ENCODE peak calls at places on chromosomes 12 and 14, in seven cellular contexts. One of them, this sample, is unnamed.
A peak's percentile ranks its signal among the peaks of the same experiment; 100 is the strongest.

GRCh38 chr14:99554757-99555531 is 49.1 kb downstream of the CCDC85C start:
- DNase-seq in upper lobe of left lung: peak; percentile 85
- DNase-seq in esophagus muscularis mucosa: no peak
- DNase-seq in endodermal cell: no peak
- DNase-seq in fibroblast of lung: no peak
- DNase-seq in PC-3: no peak
- DNase-seq in GM13977: no peak
- DNase-seq in this sample: no peak

GRCh38 chr12:89328483-89329030 is 23.7 kb downstream of the DUSP6 start:
- DNase-seq in GM13977: no peak
- DNase-seq in upper lobe of left lung: no peak
- DNase-seq in PC-3: no peak
- DNase-seq in fibroblast of lung: no peak
- DNase-seq in endodermal cell: no peak
- DNase-seq in esophagus muscularis mucosa: no peak
- DNase-seq in this sample: no peak

GRCh38 chr14:53187921-53188463 is 34.9 kb upstream of the DDHD1 start:
- DNase-seq in fibroblast of lung: peak; percentile 5
- DNase-seq in GM13977: no peak
- DNase-seq in upper lobe of left lung: no peak
- DNase-seq in esophagus muscularis mucosa: no peak
- DNase-seq in endodermal cell: no peak
- DNase-seq in PC-3: no peak
- DNase-seq in this sample: no peak

GRCh38 chr12:64256166-64256800 is 34.2 kb upstream of the KICS2 start:
- DNase-seq in fibroblast of lung: peak; percentile 42
- DNase-seq in esophagus muscularis mucosa: no peak
- DNase-seq in PC-3: peak; percentile 85
- DNase-seq in endodermal cell: no peak
- DNase-seq in upper lobe of left lung: no peak
- DNase-seq in GM13977: peak; percentile 33
- DNase-seq in this sample: no peak

GRCh38 chr14:74358176-74358829 is 10.0 kb downstream of the VRTN start:
- DNase-seq in upper lobe of left lung: no peak
- DNase-seq in fibroblast of lung: no peak
- DNase-seq in PC-3: no peak
- DNase-seq in GM13977: no peak
- DNase-seq in endodermal cell: no peak
- DNase-seq in esophagus muscularis mucosa: no peak
- DNase-seq in this sample: no peak

GRCh38 chr14:85301506-85301905 is 228.4 kb upstream of the FLRT2 start:
- DNase-seq in esophagus muscularis mucosa: no peak
- DNase-seq in upper lobe of left lung: no peak
- DNase-seq in GM13977: no peak
- DNase-seq in PC-3: no peak
- DNase-seq in fibroblast of lung: no peak
- DNase-seq in endodermal cell: no peak
- DNase-seq in this sample: no peak

GRCh38 chr12:116539361-116539771 is 19.8 kb upstream of the MAP1LC3B2 start:
- DNase-seq in GM13977: no peak
- DNase-seq in PC-3: peak; percentile 72
- DNase-seq in upper lobe of left lung: no peak
- DNase-seq in esophagus muscularis mucosa: no peak
- DNase-seq in fibroblast of lung: peak; percentile 36
- DNase-seq in endodermal cell: no peak
- DNase-seq in this sample: no peak

GRCh38 chr14:60089201-60089600 is 2.5 kb upstream of the PCNX4 start:
- DNase-seq in endodermal cell: no peak
- DNase-seq in PC-3: no peak
- DNase-seq in esophagus muscularis mucosa: no peak
- DNase-seq in upper lobe of left lung: no peak
- DNase-seq in GM13977: no peak
- DNase-seq in fibroblast of lung: no peak
- DNase-seq in this sample: no peak

GRCh38 chr12:11630046-11630706 is 19.3 kb upstream of the ETV6 start:
- DNase-seq in fibroblast of lung: peak; percentile 11
- DNase-seq in upper lobe of left lung: no peak
- DNase-seq in esophagus muscularis mucosa: no peak
- DNase-seq in GM13977: no peak
- DNase-seq in PC-3: no peak
- DNase-seq in endodermal cell: no peak
- DNase-seq in this sample: no peak

GRCh38 chr12:55681142-55682077 is 26.3 kb downstream of the ITGA7 start:
- DNase-seq in esophagus muscularis mucosa: no peak
- DNase-seq in endodermal cell: peak; percentile 99
- DNase-seq in fibroblast of lung: peak; percentile 71
- DNase-seq in PC-3: peak; percentile 92
- DNase-seq in upper lobe of left lung: peak; percentile 70
- DNase-seq in GM13977: no peak
- DNase-seq in this sample: no peak

GRCh38 chr14:72634910-72635647 is 258.8 kb downstream of the DPF3 start:
- DNase-seq in upper lobe of left lung: no peak
- DNase-seq in fibroblast of lung: no peak
- DNase-seq in endodermal cell: no peak
- DNase-seq in PC-3: no peak
- DNase-seq in GM13977: no peak
- DNase-seq in esophagus muscularis mucosa: peak; percentile 55
- DNase-seq in this sample: no peak

GRCh38 chr12:50297027-50297426 is 13.7 kb upstream of the LIMA1 start:
- DNase-seq in GM13977: no peak
- DNase-seq in upper lobe of left lung: no peak
- DNase-seq in PC-3: no peak
- DNase-seq in esophagus muscularis mucosa: no peak
- DNase-seq in endodermal cell: no peak
- DNase-seq in fibroblast of lung: no peak
- DNase-seq in this sample: no peak

GRCh38 chr12:17264603-17265002 is 658.6 kb upstream of the LMO3 start:
- DNase-seq in GM13977: no peak
- DNase-seq in fibroblast of lung: no peak
- DNase-seq in esophagus muscularis mucosa: no peak
- DNase-seq in upper lobe of left lung: no peak
- DNase-seq in PC-3: no peak
- DNase-seq in endodermal cell: no peak
- DNase-seq in this sample: no peak

GRCh38 chr14:52268191-52269061 is 928 bp downstream of the PTGDR start:
- DNase-seq in PC-3: no peak
- DNase-seq in esophagus muscularis mucosa: no peak
- DNase-seq in endodermal cell: peak; percentile 81
- DNase-seq in GM13977: no peak
- DNase-seq in fibroblast of lung: peak; percentile 35
- DNase-seq in upper lobe of left lung: no peak
- DNase-seq in this sample: peak; percentile 41

GRCh38 chr12:10718279-10718821 is 4.8 kb downstream of the YBX3 start:
- DNase-seq in endodermal cell: no peak
- DNase-seq in PC-3: peak; percentile 44
- DNase-seq in GM13977: no peak
- DNase-seq in esophagus muscularis mucosa: no peak
- DNase-seq in upper lobe of left lung: no peak
- DNase-seq in fibroblast of lung: peak; percentile 84
- DNase-seq in this sample: no peak

GRCh38 chr12:45914090-45914489 is 76.3 kb downstream of the SCAF11 start:
- DNase-seq in esophagus muscularis mucosa: no peak
- DNase-seq in endodermal cell: peak; percentile 75
- DNase-seq in upper lobe of left lung: no peak
- DNase-seq in fibroblast of lung: peak; percentile 84
- DNase-seq in GM13977: peak; percentile 31
- DNase-seq in PC-3: peak; percentile 56
- DNase-seq in this sample: no peak

GRCh38 chr14:30768791-30769190 is 105.6 kb upstream of the COCH start:
- DNase-seq in endodermal cell: no peak
- DNase-seq in esophagus muscularis mucosa: no peak
- DNase-seq in upper lobe of left lung: no peak
- DNase-seq in fibroblast of lung: no peak
- DNase-seq in PC-3: no peak
- DNase-seq in GM13977: no peak
- DNase-seq in this sample: no peak

GRCh38 chr14:31440280-31440679 is 17.0 kb downstream of the DTD2 start:
- DNase-seq in fibroblast of lung: peak; percentile 66
- DNase-seq in upper lobe of left lung: no peak
- DNase-seq in GM13977: no peak
- DNase-seq in PC-3: no peak
- DNase-seq in esophagus muscularis mucosa: no peak
- DNase-seq in endodermal cell: no peak
- DNase-seq in this sample: no peak

GRCh38 chr12:103401421-103401820 is 94.3 kb downstream of the C12orf42 start:
- DNase-seq in upper lobe of left lung: peak; percentile 22
- DNase-seq in GM13977: no peak
- DNase-seq in endodermal cell: peak; percentile 64
- DNase-seq in PC-3: peak; percentile 84
- DNase-seq in esophagus muscularis mucosa: no peak
- DNase-seq in fibroblast of lung: no peak
- DNase-seq in this sample: no peak

GRCh38 chr12:96219700-96220206 is 25.6 kb downstream of the ELK3 start:
- DNase-seq in endodermal cell: peak; percentile 72
- DNase-seq in fibroblast of lung: peak; percentile 99
- DNase-seq in PC-3: peak; percentile 99
- DNase-seq in esophagus muscularis mucosa: no peak
- DNase-seq in GM13977: no peak
- DNase-seq in upper lobe of left lung: peak; percentile 91
- DNase-seq in this sample: no peak

GRCh38 chr12:52798671-52799497 is 3.0 kb upstream of the KRT3 start:
- DNase-seq in PC-3: peak; percentile 92
- DNase-seq in esophagus muscularis mucosa: no peak
- DNase-seq in endodermal cell: no peak
- DNase-seq in GM13977: no peak
- DNase-seq in upper lobe of left lung: peak; percentile 42
- DNase-seq in fibroblast of lung: peak; percentile 63
- DNase-seq in this sample: no peak

GRCh38 chr12:123743002-123743401 is 19.1 kb upstream of the DNAH10 start:
- DNase-seq in fibroblast of lung: no peak
- DNase-seq in upper lobe of left lung: no peak
- DNase-seq in endodermal cell: no peak
- DNase-seq in PC-3: no peak
- DNase-seq in GM13977: no peak
- DNase-seq in esophagus muscularis mucosa: no peak
- DNase-seq in this sample: no peak

GRCh38 chr12:58034311-58034710 is 92.9 kb downstream of the ATP23 start:
- DNase-seq in fibroblast of lung: peak; percentile 14
- DNase-seq in esophagus muscularis mucosa: no peak
- DNase-seq in GM13977: no peak
- DNase-seq in PC-3: peak; percentile 45
- DNase-seq in upper lobe of left lung: no peak
- DNase-seq in endodermal cell: no peak
- DNase-seq in this sample: no peak

DNA sequence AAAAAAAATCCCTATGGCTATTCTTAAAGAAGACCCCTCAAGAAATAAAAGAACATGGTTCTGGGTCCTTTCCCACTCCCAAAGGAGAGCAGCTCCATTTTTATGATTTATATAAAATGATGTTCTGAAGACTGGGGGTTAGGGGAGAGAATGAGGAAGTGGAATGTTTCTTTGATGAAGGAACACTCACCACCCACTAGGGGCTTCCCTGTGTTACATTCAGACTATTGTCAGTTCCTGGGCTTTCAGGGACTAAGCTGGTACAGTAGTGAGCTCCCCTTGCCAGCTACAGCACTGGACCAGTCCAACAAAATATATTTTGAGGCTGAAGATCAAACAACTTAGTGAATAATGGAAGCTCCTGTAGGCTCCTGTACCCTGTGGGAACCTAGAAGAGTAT is 98.9 kb downstream of the HMGA2 start:
- DNase-seq in fibroblast of lung: no peak
- DNase-seq in esophagus muscularis mucosa: no peak
- DNase-seq in PC-3: no peak
- DNase-seq in upper lobe of left lung: no peak
- DNase-seq in endodermal cell: no peak
- DNase-seq in GM13977: peak; percentile 22
- DNase-seq in this sample: no peak
- TF ChIP-seq CTCF in fibroblast of lung: no peak
- TF ChIP-seq CTCF in esophagus muscularis mucosa: no peak
- TF ChIP-seq CTCF in PC-3: peak; percentile 37
- TF ChIP-seq CTCF in upper lobe of left lung: no peak
- TF ChIP-seq CTCF in endodermal cell: peak; percentile 59
- TF ChIP-seq CTCF in GM13977: peak; percentile 9
- TF ChIP-seq CTCF in this sample: no peak

DNA sequence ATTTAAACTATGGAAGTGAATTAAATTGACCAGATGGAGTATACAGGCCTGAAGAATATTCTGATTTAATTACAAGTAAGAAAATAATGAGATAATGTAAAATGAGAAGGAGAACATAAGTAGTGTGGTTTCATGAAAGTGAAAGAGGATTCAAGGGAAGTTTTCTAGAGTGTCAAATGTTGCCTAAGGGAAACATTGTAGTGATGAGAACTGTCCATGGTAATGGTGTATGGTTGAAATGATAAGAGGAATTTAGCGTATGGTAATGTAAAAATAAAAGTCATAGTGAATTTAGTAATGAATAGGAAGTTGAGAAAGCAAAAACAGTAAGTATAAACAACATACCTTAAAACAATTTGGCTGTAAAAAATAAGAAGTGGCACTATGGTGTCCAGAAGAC is 1954.6 kb upstream of the FLRT2 start:
- DNase-seq in esophagus muscularis mucosa: no peak
- DNase-seq in fibroblast of lung: no peak
- DNase-seq in endodermal cell: no peak
- DNase-seq in PC-3: no peak
- DNase-seq in upper lobe of left lung: no peak
- DNase-seq in GM13977: no peak
- DNase-seq in this sample: no peak
- TF ChIP-seq CTCF in esophagus muscularis mucosa: no peak
- TF ChIP-seq CTCF in fibroblast of lung: no peak
- TF ChIP-seq CTCF in endodermal cell: no peak
- TF ChIP-seq CTCF in PC-3: no peak
- TF ChIP-seq CTCF in upper lobe of left lung: no peak
- TF ChIP-seq CTCF in GM13977: no peak
- TF ChIP-seq CTCF in this sample: no peak

GRCh38 chr14:67734675-67735074 is 33.0 kb downstream of the RDH12 start:
- DNase-seq in esophagus muscularis mucosa: no peak
- DNase-seq in PC-3: no peak
- DNase-seq in GM13977: no peak
- DNase-seq in endodermal cell: peak; percentile 61
- DNase-seq in upper lobe of left lung: no peak
- DNase-seq in fibroblast of lung: no peak
- DNase-seq in this sample: no peak
- TF ChIP-seq CTCF in esophagus muscularis mucosa: no peak
- TF ChIP-seq CTCF in PC-3: peak; percentile 21
- TF ChIP-seq CTCF in GM13977: no peak
- TF ChIP-seq CTCF in endodermal cell: peak; percentile 53
- TF ChIP-seq CTCF in upper lobe of left lung: no peak
- TF ChIP-seq CTCF in fibroblast of lung: peak; percentile 7
- TF ChIP-seq CTCF in this sample: no peak

GRCh38 chr14:100827751-100828447 is 2.0 kb downstream of the MEG3 start:
- DNase-seq in upper lobe of left lung: no peak
- DNase-seq in GM13977: no peak
- DNase-seq in endodermal cell: no peak
- DNase-seq in fibroblast of lung: peak; percentile 89
- DNase-seq in PC-3: peak; percentile 20
- DNase-seq in esophagus muscularis mucosa: no peak
- DNase-seq in this sample: no peak

GRCh38 chr14:100827140-100827517 is 1.2 kb downstream of the MEG3 start:
- DNase-seq in fibroblast of lung: peak; percentile 33
- DNase-seq in PC-3: no peak
- DNase-seq in esophagus muscularis mucosa: no peak
- DNase-seq in GM13977: no peak
- DNase-seq in endodermal cell: no peak
- DNase-seq in upper lobe of left lung: no peak
- DNase-seq in this sample: no peak

GRCh38 chr14:100830681-100831080 is 4.8 kb downstream of the MEG3 start:
- DNase-seq in endodermal cell: peak; percentile 70
- DNase-seq in GM13977: no peak
- DNase-seq in fibroblast of lung: no peak
- DNase-seq in upper lobe of left lung: no peak
- DNase-seq in esophagus muscularis mucosa: no peak
- DNase-seq in PC-3: no peak
- DNase-seq in this sample: no peak

GRCh38 chr14:100826371-100827139 is 637 bp downstream of the MEG3 start:
- DNase-seq in upper lobe of left lung: no peak
- DNase-seq in PC-3: no peak
- DNase-seq in GM13977: no peak
- DNase-seq in fibroblast of lung: no peak
- DNase-seq in esophagus muscularis mucosa: no peak
- DNase-seq in endodermal cell: no peak
- DNase-seq in this sample: no peak

GRCh38 chr14:100828448-100828834 is 2.5 kb downstream of the MEG3 start:
- DNase-seq in esophagus muscularis mucosa: no peak
- DNase-seq in upper lobe of left lung: no peak
- DNase-seq in endodermal cell: no peak
- DNase-seq in PC-3: no peak
- DNase-seq in GM13977: no peak
- DNase-seq in fibroblast of lung: no peak
- DNase-seq in this sample: no peak
- TF ChIP-seq CTCF in esophagus muscularis mucosa: no peak
- TF ChIP-seq CTCF in upper lobe of left lung: no peak
- TF ChIP-seq CTCF in endodermal cell: no peak
- TF ChIP-seq CTCF in PC-3: no peak
- TF ChIP-seq CTCF in GM13977: no peak
- TF ChIP-seq CTCF in fibroblast of lung: no peak
- TF ChIP-seq CTCF in this sample: no peak

This sample was measured in mesothelial cell of epicardium.